ENCODE peak calls at places on chromosomes 4 and X, in four cellular contexts. X is stomach, I is esophagus muscularis mucosa, H is HCT116. J is an unnamed sample.

GRCh38 chrX:134711135-134711941 is 53.1 kb upstream of the PLAC1 start:
- DNase-seq in X (no peak), I (no peak), H (no peak), J (no peak)

GRCh38 chr4:90226734-90227133 is 99.5 kb downstream of the CCSER1 start:
- DNase-seq in X (no peak), I (no peak), H (no peak), J (no peak)

GRCh38 chrX:72306851-72307645 is 1.3 kb upstream of the CITED1 start:
- DNase-seq in X (peak; percentile 63), I (no peak), H (peak; percentile 22), J (peak; percentile 88)

GRCh38 chr4:28686618-28687017 is 1826.0 kb downstream of the STIM2 start:
- DNase-seq in X (peak; percentile 32), I (no peak), H (peak; percentile 58), J (peak; percentile 66)

GRCh38 chrX:137747231-137747630 is 181.3 kb downstream of the ZIC3 start:
- DNase-seq in X (no peak), I (no peak), H (no peak), J (no peak)

GRCh38 chr4:102387552-102388150 is 42.4 kb upstream of the SLC39A8 start:
- DNase-seq in X (no peak), I (no peak), H (no peak), J (no peak)

GRCh38 chrX:37975421-37975820 is 30.9 kb upstream of the SYTL5 start:
- DNase-seq in X (no peak), I (no peak), H (no peak), J (no peak)

GRCh38 chrX:21373001-21373400 is 1.2 kb upstream of the CNKSR2 start:
- DNase-seq in X (no peak), I (no peak), H (no peak), J (no peak)

GRCh38 chr4:42371306-42372063 is 25.8 kb upstream of the SHISA3 start:
- DNase-seq in X (no peak), I (no peak), H (peak; percentile 33), J (no peak)

GRCh38 chr4:120557372-120557771 is 365.2 kb downstream of the PRDM5 start:
- DNase-seq in X (no peak), I (no peak), H (peak; percentile 18), J (no peak)

GRCh38 chr4:31467781-31468180 is 747.6 kb downstream of the PCDH7 start:
- DNase-seq in X (no peak), I (no peak), H (no peak), J (no peak)

GRCh38 chr4:122118243-122118642 is 33.9 kb upstream of the BLTP1 start:
- DNase-seq in X (no peak), I (no peak), H (no peak), J (no peak)

GRCh38 chrX:15525664-15526416 is 25.2 kb downstream of the BMX start:
- DNase-seq in X (no peak), I (no peak), H (no peak), J (no peak)

GRCh38 chrX:125378205-125378604 is 58.5 kb downstream of the TEX13C start:
- DNase-seq in X (no peak), I (no peak), H (no peak), J (no peak)

GRCh38 chr4:163681208-163681821 is 186.8 kb downstream of the TMA16 start:
- DNase-seq in X (no peak), I (no peak), H (peak; percentile 38), J (no peak)

GRCh38 chr4:169665039-169665732 is 44.8 kb downstream of the CLCN3 start:
- DNase-seq in X (no peak), I (no peak), H (no peak), J (no peak)

GRCh38 chr4:155722816-155723499 is 35.9 kb upstream of the GUCY1B1 start:
- DNase-seq in X (no peak), I (no peak), H (no peak), J (no peak)

GRCh38 chrX:39456894-39457600 is 640.7 kb downstream of the BCOR start:
- DNase-seq in X (no peak), I (no peak), H (no peak), J (no peak)

GRCh38 chr4:169795585-169795984 is 37.8 kb upstream of the HPF1 start:
- DNase-seq in X (no peak), I (no peak), H (no peak), J (no peak)

GRCh38 chr4:3413217-3413671 is 28.5 kb upstream of the HGFAC start:
- DNase-seq in X (no peak), I (no peak), H (no peak), J (peak; percentile 51)

GRCh38 chr4:178306565-178306964 is 864.3 kb upstream of the AGA start:
- DNase-seq in X (no peak), I (no peak), H (no peak), J (no peak)

GRCh38 chr4:108052511-108052910 is 62.8 kb downstream of the HADH start:
- DNase-seq in X (no peak), I (no peak), H (no peak), J (no peak)

GRCh38 chr4:6658635-6659075 is 18.2 kb downstream of the MRFAP1 start:
- DNase-seq in X (no peak), I (no peak), H (no peak), J (peak; percentile 88)

GRCh38 chr4:100483796-100484195 is 34.0 kb downstream of the EMCN start:
- DNase-seq in X (no peak), I (no peak), H (no peak), J (no peak)

GRCh38 chr4:84632092-84632491 is 49.2 kb downstream of the CDS1 start:
- DNase-seq in X (no peak), I (no peak), H (no peak), J (no peak)

GRCh38 chrX:63560601-63561218 is 209.6 kb upstream of the SPIN4 start:
- DNase-seq in X (peak; percentile 58), I (no peak), H (peak; percentile 59), J (peak; percentile 82)

GRCh38 chrX:100587846-100588245 is 3.1 kb downstream of the TNMD start:
- DNase-seq in X (no peak), I (no peak), H (no peak), J (no peak)

GRCh38 chrX:68114573-68115199 is 318.6 kb downstream of the OPHN1 start:
- DNase-seq in X (no peak), I (no peak), H (no peak), J (no peak)

GRCh38 chr4:26813698-26814097 is 46.9 kb upstream of the STIM2 start:
- DNase-seq in X (no peak), I (no peak), H (no peak), J (no peak)

GRCh38 chrX:120562569-120562926 is 1.8 kb upstream of the CUL4B start:
- DNase-seq in X (no peak), I (no peak), H (no peak), J (no peak)

GRCh38 chr4:154958621-154959358 is 177.7 kb downstream of the RBM46 start:
- DNase-seq in X (peak; percentile 71), I (no peak), H (no peak), J (no peak)

GRCh38 chr4:47650584-47651130 is 165.6 kb downstream of the ATP10D start:
- DNase-seq in X (no peak), I (no peak), H (no peak), J (no peak)

DNA sequence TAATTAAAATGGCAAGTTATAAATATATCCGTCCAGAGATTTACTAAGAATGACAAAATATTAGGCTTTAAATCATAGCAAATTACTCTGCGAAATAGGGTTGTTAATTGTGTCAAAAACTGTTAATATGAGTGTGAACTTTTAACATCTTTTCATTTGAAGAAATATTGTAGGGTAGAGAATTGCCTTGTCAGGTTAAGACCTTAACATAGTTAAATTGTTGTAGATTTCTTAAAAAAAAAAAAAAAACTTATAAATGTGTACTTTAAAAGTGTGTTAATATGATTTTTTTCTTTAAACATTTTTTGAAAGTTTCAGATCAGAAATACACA is 107.7 kb upstream of the TLR2 start:
- DNase-seq in X (no peak), I (no peak), H (no peak), J (no peak)
- H3K4me1 ChIP-seq in X (peaks cover 45% of the 10 kb centered on the region), I (peaks cover 25% of the 10 kb centered on the region), H (peaks cover 12% of the 10 kb centered on the region), J (peaks cover 41% of the 10 kb centered on the region)

DNA sequence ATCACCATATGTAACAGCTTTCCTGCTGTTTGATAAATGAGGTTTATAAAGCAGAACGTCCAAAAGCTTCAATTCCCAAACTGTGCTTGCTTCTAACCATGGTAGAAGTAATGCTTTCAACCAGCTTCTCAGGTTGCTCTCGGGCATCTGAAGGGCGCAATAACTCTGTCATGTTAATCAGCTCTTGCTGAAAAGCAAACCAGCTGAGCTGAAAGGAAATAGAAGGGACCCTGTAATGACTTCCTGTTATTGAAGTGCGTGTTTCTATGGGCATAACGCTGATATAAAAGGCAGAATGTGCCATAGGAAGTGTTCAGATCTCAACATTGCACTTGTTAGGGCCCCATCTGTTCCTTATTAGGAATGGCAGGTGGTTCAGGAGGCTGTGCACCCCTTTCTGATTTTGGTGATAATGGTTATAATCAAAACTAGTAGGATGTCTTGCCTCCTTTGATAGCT is 21.2 kb downstream of the HERC3 start:
- DNase-seq in X (no peak), I (no peak), H (no peak), J (no peak)
- TF ChIP-seq POLR2AphosphoS5 in X (no peak), I (no peak), H (no peak), J (peak; percentile 75)

DNA sequence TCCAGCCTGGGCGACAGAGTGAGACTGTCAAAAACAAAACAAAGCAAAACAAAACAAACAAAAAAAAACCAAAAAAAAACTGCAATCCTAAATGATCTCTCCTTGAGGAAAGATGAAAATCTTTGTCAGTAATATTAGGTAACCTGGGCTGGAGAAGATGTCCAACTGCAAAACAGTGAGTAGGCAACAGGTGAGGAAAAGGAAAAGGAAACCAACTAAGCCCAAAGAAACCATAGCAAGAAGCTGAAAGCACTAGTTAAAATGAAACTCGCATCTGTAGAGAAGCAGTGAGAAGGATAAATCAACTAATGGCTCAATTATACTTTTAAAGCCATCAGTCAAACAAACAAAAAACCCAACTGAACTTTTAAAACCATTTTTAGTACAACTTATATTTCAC is 54.2 kb downstream of the ENOX2 start:
- DNase-seq in X (no peak), I (no peak), H (no peak), J (no peak)
- TF ChIP-seq CTCF in X (no peak), I (no peak), H (no peak), J (no peak)

DNA sequence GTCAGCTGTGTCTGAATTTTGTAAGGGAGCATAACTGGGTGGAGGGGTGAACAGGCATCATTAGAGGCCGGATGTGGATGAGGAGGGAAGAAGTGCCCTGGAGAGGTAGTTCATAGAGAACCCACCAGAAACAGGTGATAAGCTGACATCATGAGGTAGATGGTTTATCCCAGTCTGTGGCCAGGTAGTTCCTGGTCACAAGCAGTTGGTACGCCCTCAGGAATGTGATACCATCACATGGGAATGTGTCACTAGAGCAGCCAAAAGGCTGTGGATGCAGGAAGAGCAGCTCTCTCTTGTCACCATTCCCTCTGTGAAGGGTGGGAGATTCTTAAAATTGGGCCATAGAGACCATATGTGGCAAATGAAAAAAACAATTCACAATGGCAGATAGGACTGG is 21.9 kb downstream of the MSN start:
- DNase-seq in X (no peak), I (no peak), H (no peak), J (no peak)
- H3K4me1 ChIP-seq in X (peaks cover 89% of the 10 kb centered on the region), I (peaks cover 99% of the 10 kb centered on the region), H (peaks cover 15% of the 10 kb centered on the region), J (peaks cover 59% of the 10 kb centered on the region)

GRCh38 chr4:20085653-20086052 is 166.1 kb upstream of the SLIT2 start:
- DNase-seq in X (no peak), I (no peak), H (no peak), J (no peak)
- TF ChIP-seq POLR2AphosphoS5 in X (no peak), I (no peak), H (no peak), J (no peak)

DNA sequence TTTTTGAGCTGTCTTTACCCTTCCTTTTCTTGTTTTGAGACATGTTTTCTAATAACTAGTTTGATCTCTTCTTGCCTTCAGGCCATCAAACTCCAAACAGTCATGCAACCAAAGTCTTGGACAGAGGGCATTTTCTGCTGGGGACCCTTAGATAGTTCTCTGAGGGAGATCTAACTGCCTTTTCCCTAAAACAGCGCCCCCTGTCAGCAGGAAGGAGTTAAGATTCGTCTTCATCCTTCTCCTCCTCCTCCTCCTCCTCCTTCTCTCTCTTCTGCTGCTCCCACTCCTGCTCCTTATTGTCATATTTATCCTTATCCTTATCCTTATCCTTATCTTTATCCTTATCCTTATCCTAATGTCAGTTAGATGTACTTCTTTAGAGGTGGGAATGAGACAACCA is 417.2 kb downstream of the TRAM1L1 start:
- DNase-seq in X (no peak), I (no peak), H (no peak), J (no peak)
- TF ChIP-seq CTCF in X (no peak), I (no peak), H (peak; percentile 24), J (no peak)

J was measured in spleen.